ENCODE peak calls at places on chromosomes 5 and 9, in nine cellular contexts. Y, Q, C, G, S, B, E, W and M are unnamed samples. For H3K4me1, the result is how much of the 10 kb centered on the place peaks cover.

GRCh38 chr9:130664191-130665028 is at the start of gene PRDM12:
- DNase-seq in Y (no peak), Q (no peak), C (no peak), G (no peak), S (no peak), B (peak), E (no peak), W (no peak), M (no peak)

GRCh38 chr9:124869986-124870560 is 8.1 kb downstream of the ARPC5L start:
- DNase-seq in Y (peak), Q (peak), C (peak), G (peak), S (no peak), B (no peak), E (peak), W (no peak), M (peak)

GRCh38 chr9:15423328-15423985 is 781 bp downstream of the SNAPC3 start:
- DNase-seq in Y (peak), Q (no peak), C (peak), G (no peak), S (no peak), B (peak), E (no peak), W (no peak), M (no peak)

GRCh38 chr5:2724831-2725230 is 26.6 kb downstream of the IRX2 start:
- DNase-seq in Y (no peak), Q (no peak), C (no peak), G (no peak), S (no peak), B (no peak), E (no peak), W (no peak), M (no peak)

GRCh38 chr9:127489471-127490115 is 38.3 kb downstream of the LRSAM1 start:
- DNase-seq in Y (no peak), Q (no peak), C (no peak), G (no peak), S (no peak), B (peak), E (no peak), W (no peak), M (no peak)

GRCh38 chr5:163569284-163569683 is 63.9 kb downstream of the MAT2B start:
- DNase-seq in Y (peak), Q (no peak), C (peak), G (no peak), S (no peak), B (peak), E (no peak), W (no peak), M (no peak)

GRCh38 chr9:90142580-90142979 is 500.0 kb downstream of the DIRAS2 start:
- DNase-seq in Y (peak), Q (peak), C (peak), G (peak), S (peak), B (peak), E (peak), W (no peak), M (peak)

GRCh38 chr9:32627394-32627954 is 8.0 kb downstream of the TAF1L start:
- DNase-seq in Y (peak), Q (no peak), C (peak), G (peak), S (no peak), B (no peak), E (no peak), W (peak), M (no peak)

GRCh38 chr5:147809830-147810666 is 21.4 kb downstream of the SPINK1 start:
- DNase-seq in Y (no peak), Q (no peak), C (peak), G (no peak), S (no peak), B (no peak), E (no peak), W (no peak), M (no peak)

GRCh38 chr9:84573098-84573497 is 96.4 kb upstream of the NTRK2 start:
- DNase-seq in Y (no peak), Q (no peak), C (no peak), G (no peak), S (no peak), B (no peak), E (no peak), W (no peak), M (no peak)

GRCh38 chr5:95941756-95942155 is 19.9 kb downstream of the ELL2 start:
- DNase-seq in Y (no peak), Q (no peak), C (no peak), G (no peak), S (no peak), B (no peak), E (no peak), W (no peak), M (no peak)

GRCh38 chr5:153827407-153827806 is 211.3 kb downstream of the FAM114A2 start:
- DNase-seq in Y (no peak), Q (no peak), C (no peak), G (no peak), S (no peak), B (no peak), E (no peak), W (no peak), M (no peak)

GRCh38 chr9:130172161-130172857 is at the start of gene NCS1:
- DNase-seq in Y (peak), Q (peak), C (peak), G (no peak), S (peak), B (peak), E (peak), W (no peak), M (peak)

GRCh38 chr5:175250426-175250825 is 193.6 kb downstream of the DRD1 start:
- DNase-seq in Y (no peak), Q (no peak), C (no peak), G (no peak), S (no peak), B (no peak), E (no peak), W (no peak), M (no peak)

GRCh38 chr5:90866333-90866732 is 307.7 kb downstream of the ADGRV1 start:
- DNase-seq in Y (no peak), Q (no peak), C (peak), G (peak), S (no peak), B (peak), E (no peak), W (no peak), M (no peak)

GRCh38 chr9:135085830-135086546 is 1.5 kb upstream of the OLFM1 start:
- DNase-seq in Y (peak), Q (peak), C (peak), G (peak), S (peak), B (peak), E (peak), W (no peak), M (no peak)

GRCh38 chr5:83095973-83096539 is 18.7 kb downstream of the XRCC4 start:
- DNase-seq in Y (peak), Q (no peak), C (peak), G (peak), S (no peak), B (no peak), E (no peak), W (peak), M (no peak)

GRCh38 chr5:91183743-91184142 is 199.4 kb downstream of the ARRDC3 start:
- DNase-seq in Y (no peak), Q (peak), C (no peak), G (no peak), S (no peak), B (no peak), E (no peak), W (no peak), M (no peak)

GRCh38 chr5:106171708-106172107 is 1499.0 kb downstream of the EFNA5 start:
- DNase-seq in Y (no peak), Q (no peak), C (peak), G (no peak), S (no peak), B (no peak), E (no peak), W (no peak), M (no peak)

GRCh38 chr9:126486276-126486675 is 127.5 kb upstream of the LMX1B start:
- DNase-seq in Y (no peak), Q (no peak), C (no peak), G (no peak), S (no peak), B (no peak), E (no peak), W (no peak), M (no peak)

GRCh38 chr5:171616002-171616780 is 169.4 kb upstream of the SMIM23 start:
- DNase-seq in Y (no peak), Q (no peak), C (no peak), G (no peak), S (no peak), B (peak), E (no peak), W (no peak), M (no peak)

GRCh38 chr5:148768801-148769415 is 57.5 kb upstream of the ADRB2 start:
- DNase-seq in Y (no peak), Q (no peak), C (no peak), G (no peak), S (no peak), B (no peak), E (no peak), W (no peak), M (no peak)

GRCh38 chr5:172003750-172004149 is 2.7 kb downstream of the FBXW11 start:
- DNase-seq in Y (no peak), Q (no peak), C (peak), G (no peak), S (no peak), B (no peak), E (no peak), W (no peak), M (no peak)

GRCh38 chr9:112334319-112334828 is 955 bp upstream of the PTBP3 start:
- DNase-seq in Y (peak), Q (no peak), C (peak), G (peak), S (no peak), B (no peak), E (peak), W (no peak), M (peak)

GRCh38 chr5:148145916-148146315 is 22.4 kb upstream of the SPINK14 start:
- DNase-seq in Y (peak), Q (no peak), C (peak), G (peak), S (peak), B (no peak), E (peak), W (no peak), M (no peak)

GRCh38 chr5:73938280-73938937 is 312.4 kb downstream of the ARHGEF28 start:
- DNase-seq in Y (peak), Q (no peak), C (peak), G (no peak), S (no peak), B (no peak), E (peak), W (peak), M (no peak)

GRCh38 chr9:91939953-91940352 is 10.1 kb downstream of the ROR2 start:
- DNase-seq in Y (no peak), Q (no peak), C (no peak), G (no peak), S (no peak), B (no peak), E (no peak), W (no peak), M (no peak)

GRCh38 chr9:87549774-87550173 is 52.1 kb downstream of the DAPK1 start:
- DNase-seq in Y (no peak), Q (no peak), C (no peak), G (no peak), S (no peak), B (no peak), E (no peak), W (no peak), M (no peak)

DNA sequence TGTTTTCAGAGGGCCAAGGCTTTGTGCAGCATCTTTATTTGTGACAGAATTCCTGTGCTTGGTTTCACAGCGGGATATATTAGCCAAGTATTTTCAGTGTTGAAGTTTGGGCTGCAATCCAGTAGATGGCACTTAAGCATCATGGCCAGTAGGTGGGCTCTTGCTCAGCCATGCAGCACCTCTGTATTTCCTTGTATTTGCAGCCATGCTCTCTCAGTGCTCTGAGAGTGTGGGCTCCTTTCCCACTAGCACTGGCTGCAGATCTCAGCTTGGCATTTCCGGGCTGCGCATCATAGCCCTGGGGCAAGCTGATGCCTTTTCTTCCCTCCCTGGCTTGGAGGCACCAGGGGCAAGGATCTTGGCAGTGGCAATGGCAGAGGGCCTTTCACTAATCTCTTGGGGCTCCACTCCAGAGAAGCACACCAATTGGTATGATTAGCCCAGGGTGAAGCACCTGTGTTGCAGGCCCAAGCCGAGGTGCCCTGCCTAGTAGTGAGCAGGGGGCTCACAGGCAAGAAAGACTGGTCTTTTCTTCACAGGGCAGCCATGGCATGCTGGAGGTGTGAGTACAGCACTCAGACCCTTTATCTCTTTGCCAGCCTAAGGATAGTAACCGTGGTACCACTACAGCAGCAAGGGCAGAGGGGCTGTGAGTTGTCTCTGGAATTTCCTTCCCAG is 48.3 kb downstream of the SLCO6A1 start:
- DNase-seq in Y (peak), Q (no peak), C (peak), G (peak), S (no peak), B (no peak), E (no peak), W (no peak), M (no peak)
- TF ChIP-seq CTCF in Y (peak), Q (no peak), C (peak), G (peak), S (no peak), B (peak), E (no peak), W (no peak), M (no peak)

GRCh38 chr5:17316973-17317459 is 99.6 kb downstream of the BASP1 start:
- DNase-seq in Y (peak), Q (no peak), C (peak), G (no peak), S (no peak), B (no peak), E (no peak), W (no peak), M (no peak)

GRCh38 chr5:17312358-17312757 is 94.9 kb downstream of the BASP1 start:
- DNase-seq in Y (no peak), Q (no peak), C (no peak), G (no peak), S (no peak), B (no peak), E (no peak), W (no peak), M (no peak)

GRCh38 chr5:17314907-17315471 is 97.6 kb downstream of the BASP1 start:
- DNase-seq in Y (no peak), Q (no peak), C (no peak), G (no peak), S (no peak), B (no peak), E (no peak), W (no peak), M (no peak)

GRCh38 chr5:17317499-17317898 is 100.1 kb downstream of the BASP1 start:
- DNase-seq in Y (no peak), Q (no peak), C (no peak), G (no peak), S (no peak), B (no peak), E (no peak), W (no peak), M (no peak)

GRCh38 chr5:17315710-17316221 is 98.3 kb downstream of the BASP1 start:
- DNase-seq in Y (peak), Q (no peak), C (peak), G (no peak), S (no peak), B (no peak), E (no peak), W (no peak), M (no peak)
- H3K4me1 ChIP-seq in Y (under half), Q (under half), C (under half), G (under half), S (under half), B (under half), E (under half), W (under half), M (under half)

DNA sequence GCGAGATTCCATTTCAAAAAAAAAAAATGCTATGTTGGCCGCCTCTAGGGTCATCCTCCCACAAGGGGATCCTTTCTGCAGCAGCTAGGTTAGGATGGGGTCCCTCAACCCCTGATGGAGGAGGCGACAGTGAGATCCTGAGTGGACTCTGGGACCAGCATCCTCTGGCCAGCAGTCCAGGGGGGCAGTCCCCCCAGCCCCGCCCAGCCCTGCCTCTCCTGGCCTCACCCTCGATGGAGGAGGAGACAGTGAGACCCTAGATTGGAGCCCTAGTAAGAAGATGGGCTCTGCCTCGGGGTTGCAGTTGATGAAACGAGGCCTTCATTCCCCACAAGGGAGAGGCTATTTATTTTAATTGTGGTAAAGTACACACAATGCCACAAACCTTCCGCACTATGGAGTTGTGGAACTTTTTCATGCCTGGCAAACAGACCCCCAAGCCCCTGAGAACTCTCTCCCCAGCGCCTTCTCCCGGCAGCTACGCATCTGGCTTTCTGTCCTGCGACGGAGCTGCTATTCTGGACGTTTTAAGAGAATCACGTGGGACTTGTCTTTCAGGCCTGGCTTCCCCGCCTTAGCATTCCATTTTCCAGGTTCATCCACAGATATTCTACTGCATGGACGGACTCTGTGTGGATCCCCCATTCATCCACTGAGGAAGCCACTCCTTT is 15.8 kb downstream of the VAV2 start:
- DNase-seq in Y (no peak), Q (no peak), C (no peak), G (no peak), S (peak), B (peak), E (no peak), W (no peak), M (no peak)
- H3K4me3 ChIP-seq in Y (no peak), Q (no peak), C (no peak), G (no peak), S (no peak), B (no peak), E (no peak), W (no peak), M (no peak)

DNA sequence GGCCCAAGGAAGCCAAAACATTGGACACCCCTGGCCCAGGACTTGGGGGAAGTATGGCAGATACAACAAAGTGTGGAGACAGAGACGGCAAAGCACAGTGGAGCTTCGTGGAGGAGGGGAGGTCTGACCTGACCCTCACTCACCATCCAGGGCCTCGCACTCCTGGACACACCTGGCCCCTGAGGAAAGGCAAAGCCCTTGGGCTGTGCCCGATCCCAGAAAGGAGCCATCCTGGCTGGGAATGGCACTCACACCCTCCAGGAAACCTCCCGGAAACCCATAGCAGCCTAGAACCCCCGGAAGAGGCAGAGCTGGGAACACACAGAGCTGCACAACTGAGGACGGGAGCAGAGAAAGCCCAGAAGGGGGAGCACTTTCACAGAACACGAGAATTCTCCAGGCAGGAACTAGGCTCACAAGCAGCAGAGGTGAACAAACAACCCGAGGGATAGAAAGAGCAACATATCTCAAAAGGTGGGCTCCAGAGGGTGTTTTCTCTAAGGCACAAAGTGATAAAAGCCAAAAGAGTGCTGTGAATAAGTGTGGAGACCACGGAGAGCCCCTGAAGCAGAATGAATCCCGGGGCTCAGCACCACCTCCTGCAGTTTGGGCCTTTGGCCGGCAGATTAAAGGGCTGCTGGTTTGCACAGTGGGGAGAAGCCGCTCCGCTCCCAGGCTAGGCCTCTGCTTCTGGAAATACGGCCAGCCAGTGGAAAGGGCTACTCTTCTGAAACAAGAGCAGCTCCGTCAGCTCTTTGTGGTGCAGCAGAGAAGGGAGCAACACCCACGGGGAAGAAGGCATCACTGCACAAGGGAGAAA is 108.2 kb downstream of the UBE2R2 start:
- DNase-seq in Y (no peak), Q (peak), C (peak), G (peak), S (peak), B (peak), E (peak), W (no peak), M (no peak)
- TF ChIP-seq CTCF in Y (peak), Q (peak), C (peak), G (peak), S (peak), B (peak), E (peak), W (peak), M (no peak)

DNA sequence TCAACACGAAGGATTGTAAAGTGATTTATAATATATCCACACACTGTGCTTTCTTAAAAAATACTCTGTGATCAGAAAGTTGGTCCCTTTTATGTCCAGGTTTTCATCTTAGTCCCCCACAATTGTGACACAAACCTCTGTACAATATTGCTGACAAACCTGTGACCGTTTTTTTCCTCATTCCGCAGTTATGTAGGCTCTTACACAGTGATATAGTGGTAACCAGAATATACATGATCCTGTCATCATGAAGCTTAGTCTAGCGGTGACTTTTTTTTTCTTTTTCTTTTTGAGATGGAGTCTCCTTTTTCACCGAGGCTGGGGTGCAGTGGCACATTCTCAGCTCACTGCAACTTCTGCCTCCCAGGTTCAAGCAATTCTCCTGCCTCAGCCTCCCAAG is 8.7 kb downstream of the ANP32B start:
- DNase-seq in Y (no peak), Q (no peak), C (no peak), G (no peak), S (no peak), B (no peak), E (no peak), W (no peak), M (no peak)
- H3K4me1 ChIP-seq in Y (under half), Q (half or more), C (under half), G (half or more), S (under half), B (under half), E (under half), W (under half), M (half or more)

DNA sequence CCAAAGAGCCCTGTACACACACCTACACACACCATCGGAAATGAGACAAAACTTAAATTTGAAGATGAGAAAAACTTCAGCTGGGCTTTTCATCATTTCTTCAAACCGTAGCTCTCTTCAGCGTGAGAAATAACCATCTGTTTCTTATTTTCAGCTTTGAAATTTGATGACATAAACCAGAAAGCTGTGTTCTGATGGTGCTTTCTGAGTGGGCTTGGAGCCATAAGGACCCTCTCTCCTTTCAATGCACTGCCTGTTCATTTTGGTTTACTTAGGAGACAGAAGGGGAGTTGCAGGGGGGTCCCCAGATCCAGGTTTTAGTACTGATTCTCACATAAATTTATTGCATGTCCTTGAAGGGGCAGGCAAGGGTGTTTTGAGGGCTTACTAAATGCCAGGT is 9.5 kb downstream of the FBXO10 start:
- DNase-seq in Y (no peak), Q (no peak), C (no peak), G (no peak), S (no peak), B (peak), E (peak), W (no peak), M (no peak)
- H3K4me3 ChIP-seq in Y (no peak), Q (no peak), C (no peak), G (no peak), S (no peak), B (no peak), E (no peak), W (no peak), M (no peak)